ENCODE peak calls at places on chromosomes 7 and 10, in seven cellular contexts. U, V, W, T, Y, D and G are unnamed samples.

GRCh38 chr10:13953371-13953770 is 366.6 kb downstream of the PRPF18 start:
- DNase-seq in T (no peak), U (no peak), W (no peak), Y (no peak), D (no peak), V (no peak), G (no peak)

GRCh38 chr10:96840841-96841518 is 8.9 kb downstream of the LCOR start:
- DNase-seq in T (peak; percentile 82), U (no peak), Y (no peak), V (no peak), W (no peak), D (peak; percentile 41), G (no peak)

GRCh38 chr10:131464789-131465188 is 153.3 kb upstream of the TCERG1L start:
- DNase-seq in Y (no peak), U (no peak), W (no peak), D (no peak), V (no peak), T (no peak), G (no peak)

GRCh38 chr7:30743371-30744074 is 8.4 kb upstream of the INMT start:
- DNase-seq in V (no peak), W (peak; percentile 36), U (no peak), D (peak; percentile 59), T (peak; percentile 20), Y (no peak), G (no peak)

GRCh38 chr7:13846386-13846785 is 143.1 kb downstream of the ETV1 start:
- DNase-seq in T (peak; percentile 45), U (no peak), Y (no peak), V (no peak), D (no peak), W (no peak), G (no peak)

GRCh38 chr7:8373856-8374255 is 59.6 kb upstream of the NXPH1 start:
- DNase-seq in U (no peak), V (no peak), Y (no peak), W (no peak), D (no peak), T (no peak), G (no peak)

GRCh38 chr10:3173173-3173878 is 744 bp upstream of the PITRM1 start:
- DNase-seq in U (no peak), D (no peak), T (peak; percentile 79), W (no peak), V (no peak), Y (peak; percentile 58), G (peak; percentile 84)

GRCh38 chr7:134567368-134567767 is 18.5 kb downstream of the AKR1B15 start:
- DNase-seq in V (no peak), T (no peak), D (no peak), W (no peak), U (no peak), Y (no peak), G (no peak)

GRCh38 chr7:501526-501925 is 18.1 kb downstream of the PDGFA start:
- DNase-seq in T (no peak), V (no peak), Y (no peak), D (no peak), W (no peak), U (no peak), G (no peak)

GRCh38 chr7:100789055-100789454 is 38.3 kb downstream of the EPHB4 start:
- DNase-seq in T (no peak), V (no peak), D (no peak), W (no peak), U (no peak), Y (no peak), G (no peak)

GRCh38 chr10:117638664-117639200 is 96.2 kb downstream of the EMX2 start:
- DNase-seq in D (no peak), U (no peak), Y (no peak), T (no peak), V (no peak), W (no peak), G (no peak)

GRCh38 chr7:139230774-139231512 is at the start of gene UBN2:
- DNase-seq in W (peak; percentile 96), V (peak; percentile 88), T (peak; percentile 97), Y (peak; percentile 98), U (peak; percentile 95), D (peak; percentile 97), G (peak; percentile 94)

GRCh38 chr10:47015404-47015803 is 104.2 kb downstream of the PTPN20 start:
- DNase-seq in T (no peak), U (no peak), V (no peak), D (no peak), Y (no peak), W (no peak), G (no peak)

GRCh38 chr10:17007381-17007780 is 122.2 kb downstream of the CUBN start:
- DNase-seq in Y (no peak), D (peak; percentile 52), W (no peak), U (no peak), V (no peak), T (no peak), G (no peak)

GRCh38 chr10:17010363-17011145 is 119.1 kb downstream of the CUBN start:
- DNase-seq in D (no peak), U (no peak), T (no peak), Y (no peak), W (no peak), V (no peak), G (no peak)

GRCh38 chr10:17007836-17008235 is 121.8 kb downstream of the CUBN start:
- DNase-seq in W (no peak), Y (no peak), U (no peak), T (no peak), D (peak; percentile 24), V (no peak), G (no peak)

GRCh38 chr10:17006631-17007161 is 122.9 kb downstream of the CUBN start:
- DNase-seq in V (no peak), W (peak; percentile 76), T (no peak), U (no peak), D (peak; percentile 64), Y (no peak), G (no peak)

DNA sequence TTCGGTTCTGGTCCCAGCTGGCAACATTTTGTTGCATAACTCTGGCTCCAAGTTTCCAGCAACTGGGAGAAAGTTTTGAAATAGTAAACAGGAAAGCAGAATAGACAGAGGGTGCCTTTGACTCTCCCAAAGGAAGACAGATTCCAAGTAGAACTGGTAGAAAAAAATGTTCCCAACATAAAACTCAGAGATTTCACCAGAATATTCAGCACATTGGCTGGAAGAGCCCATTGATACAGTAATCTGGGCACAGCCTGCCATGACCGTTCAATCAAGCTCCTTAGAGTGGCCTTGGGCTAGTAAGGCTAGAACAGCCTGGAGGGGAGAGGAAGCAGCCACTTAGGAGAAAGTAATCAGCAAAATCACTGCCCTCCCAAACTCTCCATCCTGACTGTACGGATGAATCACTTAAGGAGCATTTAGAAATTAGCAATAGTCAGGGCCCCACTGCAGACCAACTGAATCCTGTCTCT is 120.3 kb downstream of the CUBN start:
- DNase-seq in D (peak; percentile 78), Y (no peak), W (no peak), U (no peak), T (peak; percentile 25), V (no peak), G (no peak)
- H3K27ac ChIP-seq in D (peak overlapping the region; percentile 93), Y (no peak overlapping the region), W (peak overlapping the region; percentile 71), U (peak overlapping the region; percentile 57), T (no peak overlapping the region), V (no peak overlapping the region), G (peak overlapping the region; percentile 18)

GRCh38 chr7:29106128-29106988 is 40.0 kb downstream of the CPVL start:
- DNase-seq in D (peak; percentile 79), W (peak; percentile 67), Y (no peak), V (no peak), T (peak; percentile 77), U (peak; percentile 43), G (no peak)
- H3K27ac ChIP-seq in D (no peak overlapping the region), W (no peak overlapping the region), Y (no peak overlapping the region), V (no peak overlapping the region), T (no peak overlapping the region), U (no peak overlapping the region), G (no peak overlapping the region)

GRCh38 chr10:31347705-31348104 is 28.7 kb downstream of the ZEB1 start:
- DNase-seq in W (no peak), U (no peak), T (no peak), V (no peak), Y (no peak), D (no peak), G (no peak)
- H3K27ac ChIP-seq in W (no peak overlapping the region), U (no peak overlapping the region), T (no peak overlapping the region), V (no peak overlapping the region), Y (no peak overlapping the region), D (no peak overlapping the region), G (no peak overlapping the region)

DNA sequence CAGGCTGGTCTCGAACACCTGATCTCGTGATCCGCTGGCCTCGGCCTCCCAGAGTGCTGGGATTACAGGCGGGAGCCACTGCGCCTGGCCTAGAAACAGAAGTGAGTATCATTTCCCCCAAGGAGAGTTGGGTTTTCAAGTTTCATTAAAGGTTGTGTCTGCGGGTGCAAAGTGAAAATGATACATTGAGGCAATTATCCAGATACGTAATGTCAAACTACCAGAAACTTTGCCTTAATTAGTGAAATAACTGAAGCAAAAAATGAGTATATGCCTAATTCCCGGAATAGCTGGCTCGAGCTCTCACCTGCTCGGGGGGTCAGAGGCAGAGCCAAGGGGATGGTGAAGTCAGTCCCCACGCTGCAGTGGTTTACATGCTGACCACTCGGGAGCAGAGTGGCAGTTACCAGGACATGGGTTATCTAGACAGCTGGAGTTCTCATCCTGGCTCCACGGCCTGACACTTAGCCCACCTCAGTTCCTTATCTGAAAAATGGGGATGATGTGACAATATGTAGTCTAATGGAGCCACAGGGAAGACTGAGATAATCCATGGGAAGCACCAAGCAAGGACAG is 25.5 kb downstream of the CHST15 start:
- DNase-seq in Y (no peak), U (no peak), D (no peak), V (no peak), T (no peak), W (no peak), G (no peak)
- H3K27ac ChIP-seq in Y (no peak overlapping the region), U (no peak overlapping the region), D (no peak overlapping the region), V (no peak overlapping the region), T (no peak overlapping the region), W (peak overlapping the region; percentile 71), G (no peak overlapping the region)

GRCh38 chr7:123352226-123352550 is 152.4 kb upstream of the SLC13A1 start:
- DNase-seq in T (no peak), D (no peak), V (no peak), Y (no peak), U (no peak), W (no peak), G (no peak)

GRCh38 chr7:123351027-123351426 is 151.3 kb upstream of the SLC13A1 start:
- DNase-seq in U (no peak), V (no peak), T (no peak), W (no peak), D (no peak), Y (no peak), G (no peak)

GRCh38 chr7:123346771-123347170 is 147.0 kb upstream of the SLC13A1 start:
- DNase-seq in T (no peak), V (no peak), D (no peak), U (no peak), W (no peak), Y (no peak), G (no peak)

GRCh38 chr7:123351506-123352225 is 151.9 kb upstream of the SLC13A1 start:
- DNase-seq in Y (no peak), W (no peak), T (no peak), U (no peak), D (no peak), V (no peak), G (no peak)

DNA sequence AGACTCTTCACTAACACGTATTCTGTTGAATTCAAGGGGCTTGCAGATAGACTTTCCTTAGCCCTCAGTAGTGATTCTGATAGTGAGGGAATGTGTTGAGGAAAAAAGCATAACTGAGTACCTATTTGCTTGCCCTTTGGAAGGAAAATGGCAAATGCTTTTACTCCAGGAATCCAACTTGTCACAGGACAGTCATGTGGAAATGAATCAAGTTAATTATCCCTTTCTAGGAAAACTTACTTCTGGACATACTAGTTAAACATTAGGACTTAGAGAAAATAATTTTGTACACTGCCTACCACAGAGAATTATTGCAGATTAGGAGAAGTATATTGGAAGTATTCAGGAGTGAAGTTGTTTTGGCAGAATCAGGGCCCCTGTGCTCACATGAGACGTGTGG is 148.9 kb upstream of the SLC13A1 start:
- DNase-seq in V (no peak), W (no peak), T (no peak), Y (no peak), D (no peak), U (no peak), G (no peak)
- H3K27ac ChIP-seq in V (no peak overlapping the region), W (no peak overlapping the region), T (no peak overlapping the region), Y (no peak overlapping the region), D (no peak overlapping the region), U (no peak overlapping the region), G (no peak overlapping the region)